ENCODE peak calls at places on chromosomes 12 and 14, in seven cellular contexts. X is omental fat pad; S is mucosa of gallbladder; H is GM19239; W is foreskin fibroblast; L is nucleus accumbens; O is naive thymus-derived CD8-positive, alpha-beta T cell. U is an unnamed sample.

GRCh38 chr12:48973992-48974673 is 2.6 kb upstream of the WNT10B start:
- DNase-seq in S (no peak), O (no peak), W (peak), H (no peak), L (no peak), X (no peak), U (no peak)

GRCh38 chr14:98704441-98704840 is 567.6 kb downstream of the BCL11B start:
- DNase-seq in L (no peak), S (no peak), H (no peak), W (no peak), X (no peak), O (no peak), U (no peak)

GRCh38 chr12:124386059-124386458 is 91.2 kb downstream of the RFLNA start:
- DNase-seq in H (no peak), L (no peak), X (no peak), W (no peak), S (no peak), O (no peak), U (no peak)

GRCh38 chr14:20454359-20454644 is 310 bp downstream of the OSGEP start:
- DNase-seq in W (no peak), L (no peak), X (peak), S (no peak), O (peak), H (no peak), U (no peak)

GRCh38 chr12:46843811-46844210 is 18.0 kb upstream of the SLC38A4 start:
- DNase-seq in X (no peak), W (peak), O (no peak), S (no peak), L (no peak), H (no peak), U (no peak)

GRCh38 chr12:93530358-93530757 is 42.1 kb upstream of the SOCS2 start:
- DNase-seq in X (no peak), O (no peak), L (no peak), W (no peak), S (no peak), H (no peak), U (no peak)

GRCh38 chr12:44960423-44960822 is 84.3 kb upstream of the NELL2 start:
- DNase-seq in S (no peak), L (no peak), H (no peak), W (no peak), O (no peak), X (no peak), U (no peak)

GRCh38 chr12:49631336-49631907 is 8.1 kb downstream of the PRPF40B start:
- DNase-seq in O (no peak), W (no peak), L (no peak), S (no peak), X (no peak), H (no peak), U (no peak)

GRCh38 chr12:115430636-115431035 is 746.7 kb upstream of the TBX3 start:
- DNase-seq in W (no peak), S (no peak), H (no peak), L (no peak), O (no peak), X (no peak), U (no peak)

GRCh38 chr14:20622816-20623291 is 18.6 kb downstream of the OR6S1 start:
- DNase-seq in X (no peak), L (no peak), O (no peak), H (no peak), S (no peak), W (no peak), U (no peak)

GRCh38 chr14:99136047-99136400 is 136.0 kb downstream of the BCL11B start:
- DNase-seq in H (no peak), X (no peak), S (no peak), W (no peak), O (no peak), L (no peak), U (no peak)

GRCh38 chr14:65373671-65374039 is 38.9 kb upstream of the FUT8 start:
- DNase-seq in S (no peak), L (peak), H (no peak), X (no peak), W (no peak), O (no peak), U (peak)

GRCh38 chr12:47222960-47223847 is 143.4 kb upstream of the AMIGO2 start:
- DNase-seq in X (no peak), L (no peak), W (no peak), H (no peak), S (no peak), O (no peak), U (no peak)

GRCh38 chr12:79344855-79345840 is 345.6 kb downstream of the PAWR start:
- DNase-seq in O (no peak), W (no peak), H (peak), X (no peak), L (no peak), S (no peak), U (no peak)

GRCh38 chr14:72892879-72893635 is 844 bp downstream of the DPF3 start:
- DNase-seq in X (no peak), H (no peak), W (no peak), O (peak), L (peak), S (no peak), U (no peak)

GRCh38 chr12:75812341-75813018 is 219.1 kb downstream of the PHLDA1 start:
- DNase-seq in W (peak), O (no peak), S (no peak), H (no peak), L (no peak), X (no peak), U (no peak)

GRCh38 chr14:70317969-70318634 is 41.4 kb downstream of the COX16 start:
- DNase-seq in L (peak), H (no peak), X (no peak), O (no peak), W (peak), S (peak), U (no peak)

GRCh38 chr14:55837467-55837866 is 257.5 kb downstream of the KTN1 start:
- DNase-seq in H (no peak), L (no peak), S (no peak), X (no peak), W (no peak), O (no peak), U (no peak)

GRCh38 chr14:99548871-99549270 is 55.1 kb downstream of the CCDC85C start:
- DNase-seq in L (no peak), H (no peak), S (no peak), W (no peak), O (no peak), X (no peak), U (no peak)

GRCh38 chr14:55136868-55137785 is 8.1 kb downstream of the LGALS3 start:
- DNase-seq in H (no peak), W (peak), S (peak), L (peak), O (no peak), X (no peak), U (peak)

GRCh38 chr14:94180655-94181271 is 6.6 kb downstream of the PPP4R4 start:
- DNase-seq in L (no peak), W (no peak), S (no peak), O (no peak), H (no peak), X (no peak), U (no peak)

GRCh38 chr12:79687711-79688270 is 3.0 kb downstream of the PAWR start:
- DNase-seq in O (no peak), X (no peak), H (no peak), S (no peak), L (no peak), W (no peak), U (no peak)

GRCh38 chr12:90163975-90164374 is 455.3 kb upstream of the ATP2B1 start:
- DNase-seq in S (no peak), L (no peak), O (no peak), X (no peak), W (no peak), H (no peak), U (no peak)

GRCh38 chr12:102956738-102957338 is 636 bp upstream of the ASCL1 start:
- DNase-seq in W (no peak), S (no peak), H (no peak), O (no peak), X (no peak), L (no peak), U (no peak)

GRCh38 chr14:21055473-21056117 is 2.0 kb upstream of the RNASE8 start:
- DNase-seq in L (no peak), S (peak), O (no peak), X (no peak), H (no peak), W (no peak), U (no peak)

GRCh38 chr12:23830210-23830609 is 119.3 kb downstream of the SOX5 start:
- DNase-seq in W (no peak), X (no peak), L (no peak), H (no peak), O (no peak), S (no peak), U (no peak)

GRCh38 chr12:120798696-120799095 is 73.1 kb downstream of the ACADS start:
- DNase-seq in L (no peak), S (no peak), H (no peak), X (no peak), O (no peak), W (no peak), U (no peak)